ENCODE peak calls at places on chromosomes 2 and 18, in five cellular contexts. One of them, this sample, is unnamed. For H3K4me1, the result is how much of the 10 kb centered on the place peaks cover.

GRCh38 chr2:189024861-189025618 is 50.9 kb downstream of the COL3A1 start:
- DNase-seq in A673: peak
- DNase-seq in Karpas-422: peak
- DNase-seq in SK-N-SH: no peak
- DNase-seq in mesendoderm: peak
- DNase-seq in this sample: no peak

GRCh38 chr2:68993660-68994059 is 19.2 kb downstream of the GKN1 start:
- DNase-seq in A673: no peak
- DNase-seq in Karpas-422: no peak
- DNase-seq in SK-N-SH: no peak
- DNase-seq in mesendoderm: no peak
- DNase-seq in this sample: no peak

GRCh38 chr2:140627136-140627535 is 1503.7 kb downstream of the LRP1B start:
- DNase-seq in A673: no peak
- DNase-seq in Karpas-422: no peak
- DNase-seq in SK-N-SH: no peak
- DNase-seq in mesendoderm: no peak
- DNase-seq in this sample: no peak

GRCh38 chr2:195535911-195536522 is 121.0 kb upstream of the SLC39A10 start:
- DNase-seq in A673: no peak
- DNase-seq in Karpas-422: no peak
- DNase-seq in SK-N-SH: no peak
- DNase-seq in mesendoderm: no peak
- DNase-seq in this sample: no peak

GRCh38 chr2:231238694-231239093 is 40.3 kb downstream of the ARMC9 start:
- DNase-seq in A673: no peak
- DNase-seq in Karpas-422: no peak
- DNase-seq in SK-N-SH: no peak
- DNase-seq in mesendoderm: no peak
- DNase-seq in this sample: no peak

GRCh38 chr18:78619854-78620253 is 359.8 kb upstream of the SALL3 start:
- DNase-seq in A673: no peak
- DNase-seq in Karpas-422: no peak
- DNase-seq in SK-N-SH: no peak
- DNase-seq in mesendoderm: peak
- DNase-seq in this sample: no peak

GRCh38 chr2:2698182-2699116 is 367.4 kb upstream of the MYT1L start:
- DNase-seq in A673: peak
- DNase-seq in Karpas-422: peak
- DNase-seq in SK-N-SH: peak
- DNase-seq in mesendoderm: peak
- DNase-seq in this sample: no peak

GRCh38 chr2:72985891-72986683 is 68.8 kb downstream of the EMX1 start:
- DNase-seq in A673: no peak
- DNase-seq in Karpas-422: no peak
- DNase-seq in SK-N-SH: peak
- DNase-seq in mesendoderm: no peak
- DNase-seq in this sample: peak

GRCh38 chr18:21672868-21673267 is 31.7 kb downstream of the ABHD3 start:
- DNase-seq in A673: no peak
- DNase-seq in Karpas-422: no peak
- DNase-seq in SK-N-SH: peak
- DNase-seq in mesendoderm: no peak
- DNase-seq in this sample: no peak

GRCh38 chr2:9944330-9944758 is 7.1 kb upstream of the GRHL1 start:
- DNase-seq in A673: no peak
- DNase-seq in Karpas-422: no peak
- DNase-seq in SK-N-SH: no peak
- DNase-seq in mesendoderm: peak
- DNase-seq in this sample: no peak

GRCh38 chr18:37419866-37420265 is 145.7 kb downstream of the CELF4 start:
- DNase-seq in A673: no peak
- DNase-seq in Karpas-422: no peak
- DNase-seq in SK-N-SH: no peak
- DNase-seq in mesendoderm: no peak
- DNase-seq in this sample: no peak

GRCh38 chr2:241794250-241794823 is 14.7 kb upstream of the NEU4 start:
- DNase-seq in A673: no peak
- DNase-seq in Karpas-422: no peak
- DNase-seq in SK-N-SH: no peak
- DNase-seq in mesendoderm: no peak
- DNase-seq in this sample: no peak

GRCh38 chr2:68824831-68825230 is 46.4 kb downstream of the BMP10 start:
- DNase-seq in A673: no peak
- DNase-seq in Karpas-422: no peak
- DNase-seq in SK-N-SH: no peak
- DNase-seq in mesendoderm: no peak
- DNase-seq in this sample: no peak

GRCh38 chr2:45120546-45120945 is 111.3 kb upstream of the SIX2 start:
- DNase-seq in A673: no peak
- DNase-seq in Karpas-422: no peak
- DNase-seq in SK-N-SH: no peak
- DNase-seq in mesendoderm: no peak
- DNase-seq in this sample: no peak

GRCh38 chr2:46564811-46565241 is 85.5 kb downstream of the TMEM247 start:
- DNase-seq in A673: no peak
- DNase-seq in Karpas-422: peak
- DNase-seq in SK-N-SH: no peak
- DNase-seq in mesendoderm: peak
- DNase-seq in this sample: no peak

GRCh38 chr2:46562451-46562841 is 83.1 kb downstream of the TMEM247 start:
- DNase-seq in A673: no peak
- DNase-seq in Karpas-422: no peak
- DNase-seq in SK-N-SH: no peak
- DNase-seq in mesendoderm: no peak
- DNase-seq in this sample: no peak

GRCh38 chr2:46564350-46564749 is 85.0 kb downstream of the TMEM247 start:
- DNase-seq in A673: no peak
- DNase-seq in Karpas-422: no peak
- DNase-seq in SK-N-SH: no peak
- DNase-seq in mesendoderm: no peak
- DNase-seq in this sample: no peak

GRCh38 chr2:46561731-46562450 is 82.5 kb downstream of the TMEM247 start:
- DNase-seq in A673: no peak
- DNase-seq in Karpas-422: no peak
- DNase-seq in SK-N-SH: no peak
- DNase-seq in mesendoderm: no peak
- DNase-seq in this sample: no peak

DNA sequence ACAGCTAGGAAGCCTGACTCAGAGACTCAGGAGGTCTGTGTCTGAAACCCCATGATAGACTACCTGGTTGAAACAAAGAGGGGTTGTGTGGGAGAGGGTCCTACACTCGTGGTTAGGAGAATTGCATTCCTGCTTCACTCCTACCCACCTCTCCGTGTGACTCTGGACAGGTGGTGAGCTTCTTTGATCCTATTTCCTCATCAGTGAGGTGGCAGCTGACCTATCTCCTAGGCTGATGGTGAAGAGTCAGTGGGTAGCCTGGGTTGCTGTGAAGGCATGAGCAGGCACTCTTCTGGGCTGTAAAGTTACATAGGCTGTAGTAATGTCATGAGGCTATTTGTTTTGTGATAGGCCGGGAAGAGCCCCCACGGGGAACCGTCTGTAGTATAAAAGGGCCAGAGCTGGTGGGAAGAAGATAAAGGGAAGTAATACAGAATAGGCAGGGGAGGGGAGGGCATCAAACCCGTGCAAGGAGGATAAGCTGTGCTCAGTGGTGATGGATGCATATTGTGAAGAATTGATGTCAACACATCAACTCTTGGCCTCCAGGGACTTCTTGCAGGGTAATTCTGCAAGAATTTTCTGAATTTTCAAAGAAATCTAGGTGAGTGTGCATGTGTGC is 83.9 kb downstream of the TMEM247 start:
- DNase-seq in A673: no peak
- DNase-seq in Karpas-422: no peak
- DNase-seq in SK-N-SH: no peak
- DNase-seq in mesendoderm: no peak
- DNase-seq in this sample: no peak
- H3K4me3 ChIP-seq in A673: no peak
- H3K4me3 ChIP-seq in Karpas-422: no peak
- H3K4me3 ChIP-seq in SK-N-SH: no peak
- H3K4me3 ChIP-seq in mesendoderm: no peak
- H3K4me3 ChIP-seq in this sample: no peak

GRCh38 chr2:233469261-233470006 is 97.1 kb downstream of the USP40 start:
- DNase-seq in A673: no peak
- DNase-seq in Karpas-422: no peak
- DNase-seq in SK-N-SH: peak
- DNase-seq in mesendoderm: no peak
- DNase-seq in this sample: peak
- H3K27ac ChIP-seq in A673: no peak
- H3K27ac ChIP-seq in Karpas-422: no peak
- H3K27ac ChIP-seq in SK-N-SH: no peak
- H3K27ac ChIP-seq in mesendoderm: no peak
- H3K27ac ChIP-seq in this sample: no peak

GRCh38 chr18:63162271-63163014 is 157.1 kb downstream of the BCL2 start:
- DNase-seq in A673: no peak
- DNase-seq in Karpas-422: peak
- DNase-seq in SK-N-SH: no peak
- DNase-seq in mesendoderm: no peak
- DNase-seq in this sample: no peak
- H3K4me1 ChIP-seq in A673: under half
- H3K4me1 ChIP-seq in Karpas-422: half or more
- H3K4me1 ChIP-seq in SK-N-SH: under half
- H3K4me1 ChIP-seq in mesendoderm: under half
- H3K4me1 ChIP-seq in this sample: under half

DNA sequence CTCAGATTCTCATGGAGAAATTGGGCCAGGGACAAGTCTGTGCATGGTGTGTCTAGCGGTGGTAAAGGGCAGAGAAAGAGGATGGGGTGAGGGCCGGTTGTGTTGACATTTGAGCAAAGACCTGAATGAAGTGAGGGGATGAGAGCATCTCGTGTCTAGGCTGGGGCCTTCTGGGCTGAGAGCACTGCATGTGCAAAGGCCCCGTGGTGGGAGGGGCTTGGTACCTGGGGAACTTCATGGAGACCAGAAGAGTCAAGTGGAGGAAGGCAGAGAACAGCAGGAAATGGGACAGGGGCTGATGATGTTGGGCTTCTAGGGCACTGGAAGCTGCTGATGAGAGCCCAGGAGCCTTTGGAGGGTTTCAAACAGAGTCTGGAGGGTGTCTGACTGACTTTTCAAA is 76.8 kb downstream of the SH3BP4 start:
- DNase-seq in A673: no peak
- DNase-seq in Karpas-422: no peak
- DNase-seq in SK-N-SH: no peak
- DNase-seq in mesendoderm: no peak
- DNase-seq in this sample: no peak
- H3K4me3 ChIP-seq in A673: no peak
- H3K4me3 ChIP-seq in Karpas-422: no peak
- H3K4me3 ChIP-seq in SK-N-SH: no peak
- H3K4me3 ChIP-seq in mesendoderm: no peak
- H3K4me3 ChIP-seq in this sample: no peak

DNA sequence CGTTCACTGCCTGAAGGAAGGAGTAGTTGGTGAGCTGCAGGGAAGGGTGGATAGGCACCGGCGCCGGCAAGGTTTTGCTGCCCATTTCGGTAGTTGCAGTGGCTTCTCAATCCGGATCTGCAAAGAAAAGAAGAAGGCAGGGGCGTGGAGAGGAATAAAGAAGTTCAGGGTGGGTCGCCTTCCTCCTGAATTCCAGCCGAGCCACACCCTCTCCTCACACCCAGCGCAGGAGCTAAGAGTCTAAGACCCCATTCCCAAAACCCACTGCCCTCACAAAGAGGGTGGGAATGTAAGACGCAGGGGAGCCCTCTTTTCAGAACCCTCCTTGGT is 4.7 kb downstream of the OSR1 start:
- DNase-seq in A673: no peak
- DNase-seq in Karpas-422: no peak
- DNase-seq in SK-N-SH: peak
- DNase-seq in mesendoderm: no peak
- DNase-seq in this sample: no peak
- H3K27ac ChIP-seq in A673: no peak
- H3K27ac ChIP-seq in Karpas-422: no peak
- H3K27ac ChIP-seq in SK-N-SH: peak
- H3K27ac ChIP-seq in mesendoderm: no peak
- H3K27ac ChIP-seq in this sample: no peak

GRCh38 chr2:200318940-200319435 is 12.5 kb downstream of the SPATS2L start:
- DNase-seq in A673: no peak
- DNase-seq in Karpas-422: no peak
- DNase-seq in SK-N-SH: no peak
- DNase-seq in mesendoderm: peak
- DNase-seq in this sample: no peak

GRCh38 chr2:200314976-200315567 is 8.6 kb downstream of the SPATS2L start:
- DNase-seq in A673: no peak
- DNase-seq in Karpas-422: no peak
- DNase-seq in SK-N-SH: no peak
- DNase-seq in mesendoderm: no peak
- DNase-seq in this sample: no peak

GRCh38 chr2:200319587-200320337 is 13.3 kb downstream of the SPATS2L start:
- DNase-seq in A673: no peak
- DNase-seq in Karpas-422: no peak
- DNase-seq in SK-N-SH: no peak
- DNase-seq in mesendoderm: peak
- DNase-seq in this sample: no peak

GRCh38 chr2:200320344-200320743 is 13.9 kb downstream of the SPATS2L start:
- DNase-seq in A673: no peak
- DNase-seq in Karpas-422: no peak
- DNase-seq in SK-N-SH: no peak
- DNase-seq in mesendoderm: no peak
- DNase-seq in this sample: no peak

DNA sequence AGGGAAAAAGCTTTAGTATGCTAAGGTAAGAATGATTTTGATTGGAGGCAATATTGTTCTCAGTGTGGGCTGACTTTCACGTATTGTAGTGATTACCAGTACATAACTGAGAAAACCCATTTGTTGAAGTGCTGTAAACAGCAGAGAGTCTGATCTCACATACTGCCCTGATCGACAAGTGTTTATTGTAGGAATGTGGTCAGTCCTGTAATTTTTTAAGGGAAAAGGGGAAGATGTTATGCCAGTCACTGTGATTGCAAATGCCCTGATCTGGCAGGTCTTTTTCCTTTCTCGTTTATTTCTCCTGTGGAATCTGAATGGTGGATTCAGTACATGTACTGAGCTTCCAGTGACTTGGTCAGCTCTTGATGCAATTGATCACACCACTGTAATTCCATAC is 11.5 kb downstream of the SPATS2L start:
- DNase-seq in A673: no peak
- DNase-seq in Karpas-422: no peak
- DNase-seq in SK-N-SH: no peak
- DNase-seq in mesendoderm: no peak
- DNase-seq in this sample: no peak
- H3K4me1 ChIP-seq in A673: under half
- H3K4me1 ChIP-seq in Karpas-422: under half
- H3K4me1 ChIP-seq in SK-N-SH: under half
- H3K4me1 ChIP-seq in mesendoderm: under half
- H3K4me1 ChIP-seq in this sample: under half

DNA sequence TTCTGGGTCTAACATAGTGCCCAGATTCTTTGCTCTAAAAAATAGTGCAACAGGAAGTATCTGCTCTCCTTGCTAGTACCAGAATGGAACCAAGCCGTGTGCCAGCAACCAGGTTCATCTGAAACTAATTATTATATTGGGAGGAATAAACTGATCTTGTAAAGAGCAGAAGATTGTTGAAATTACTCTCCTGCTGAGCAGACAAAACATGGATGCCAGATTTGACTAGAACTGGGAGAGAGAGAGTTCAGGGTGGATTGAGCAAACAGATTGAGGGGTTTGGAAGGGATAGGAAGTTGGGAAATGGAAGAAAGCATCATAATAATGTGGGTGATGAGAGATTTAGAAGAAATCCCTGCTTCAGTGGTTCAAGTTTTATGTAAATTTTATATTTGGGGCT is 160.1 kb upstream of the RASGRP3 start:
- DNase-seq in A673: peak
- DNase-seq in Karpas-422: no peak
- DNase-seq in SK-N-SH: no peak
- DNase-seq in mesendoderm: no peak
- DNase-seq in this sample: no peak
- H3K4me3 ChIP-seq in A673: no peak
- H3K4me3 ChIP-seq in Karpas-422: no peak
- H3K4me3 ChIP-seq in SK-N-SH: no peak
- H3K4me3 ChIP-seq in mesendoderm: no peak
- H3K4me3 ChIP-seq in this sample: no peak

This sample was measured in right lobe of liver.